ENCODE peak calls at places on chromosomes 1 and 21, in four cellular contexts. One of them, this sample, is unnamed.

GRCh38 chr1:9687876-9688582 is 36.5 kb downstream of the PIK3CD start:
- DNase-seq in epithelial cell of esophagus: peak
- DNase-seq in effector memory CD8-positive, alpha-beta T cell: no peak
- DNase-seq in fibroblast of the aortic adventitia: no peak
- DNase-seq in this sample: no peak

GRCh38 chr1:115193026-115193425 is 103.7 kb upstream of the TSPAN2 start:
- DNase-seq in epithelial cell of esophagus: no peak
- DNase-seq in effector memory CD8-positive, alpha-beta T cell: no peak
- DNase-seq in fibroblast of the aortic adventitia: no peak
- DNase-seq in this sample: no peak

GRCh38 chr1:241771117-241771516 is 76.9 kb upstream of the EXO1 start:
- DNase-seq in epithelial cell of esophagus: no peak
- DNase-seq in effector memory CD8-positive, alpha-beta T cell: no peak
- DNase-seq in fibroblast of the aortic adventitia: no peak
- DNase-seq in this sample: no peak

GRCh38 chr1:54051936-54052469 is 1.0 kb downstream of the TMEM59 start:
- DNase-seq in epithelial cell of esophagus: peak
- DNase-seq in effector memory CD8-positive, alpha-beta T cell: no peak
- DNase-seq in fibroblast of the aortic adventitia: peak
- DNase-seq in this sample: no peak

GRCh38 chr21:37367758-37368535 is 1.4 kb downstream of the DYRK1A start:
- DNase-seq in epithelial cell of esophagus: peak
- DNase-seq in effector memory CD8-positive, alpha-beta T cell: peak
- DNase-seq in fibroblast of the aortic adventitia: peak
- DNase-seq in this sample: peak

GRCh38 chr1:226382030-226382429 is 25.9 kb downstream of the PARP1 start:
- DNase-seq in epithelial cell of esophagus: no peak
- DNase-seq in effector memory CD8-positive, alpha-beta T cell: no peak
- DNase-seq in fibroblast of the aortic adventitia: no peak
- DNase-seq in this sample: no peak

GRCh38 chr1:201562257-201562656 is 23.3 kb downstream of the NAV1 start:
- DNase-seq in epithelial cell of esophagus: peak
- DNase-seq in effector memory CD8-positive, alpha-beta T cell: no peak
- DNase-seq in fibroblast of the aortic adventitia: peak
- DNase-seq in this sample: no peak

GRCh38 chr1:166322470-166322869 is 155.7 kb upstream of the FAM78B start:
- DNase-seq in epithelial cell of esophagus: no peak
- DNase-seq in effector memory CD8-positive, alpha-beta T cell: no peak
- DNase-seq in fibroblast of the aortic adventitia: no peak
- DNase-seq in this sample: no peak

GRCh38 chr1:156298852-156299357 is at the start of gene VHLL:
- DNase-seq in epithelial cell of esophagus: no peak
- DNase-seq in effector memory CD8-positive, alpha-beta T cell: no peak
- DNase-seq in fibroblast of the aortic adventitia: no peak
- DNase-seq in this sample: no peak

GRCh38 chr1:151739590-151740355 is 18.5 kb downstream of the RIIAD1 start:
- DNase-seq in epithelial cell of esophagus: peak
- DNase-seq in effector memory CD8-positive, alpha-beta T cell: no peak
- DNase-seq in fibroblast of the aortic adventitia: no peak
- DNase-seq in this sample: no peak

This sample was measured in natural killer cell treated with Interleukin-12 subunit alpha and Interleukin-12 subunit beta and Interleukin-15 and Interleukin-18, amount 100 ng/mL, for 72 hours.